ENCODE peak calls at places on chromosomes 4 and X, in seven cellular contexts. One of them, this sample, is unnamed.

GRCh38 chrX:15194136-15194535 is 75.7 kb downstream of the ASB9 start:
- DNase-seq in upper lobe of right lung: no peak
- DNase-seq in spleen: no peak
- DNase-seq in choroid plexus epithelial cell: no peak
- DNase-seq in cardiac muscle cell: no peak
- DNase-seq in A549: no peak
- DNase-seq in fibroblast of lung: peak
- DNase-seq in this sample: peak

GRCh38 chrX:102959471-102959870 is 22.4 kb downstream of the RAB40AL start:
- DNase-seq in choroid plexus epithelial cell: peak
- DNase-seq in upper lobe of right lung: no peak
- DNase-seq in cardiac muscle cell: no peak
- DNase-seq in fibroblast of lung: peak
- DNase-seq in A549: no peak
- DNase-seq in spleen: no peak
- DNase-seq in this sample: peak

GRCh38 chrX:49838374-49838773 is 9.3 kb downstream of the PAGE4 start:
- DNase-seq in upper lobe of right lung: no peak
- DNase-seq in cardiac muscle cell: peak
- DNase-seq in A549: peak
- DNase-seq in spleen: no peak
- DNase-seq in choroid plexus epithelial cell: peak
- DNase-seq in fibroblast of lung: peak
- DNase-seq in this sample: peak

GRCh38 chr4:148225639-148226038 is 216.6 kb downstream of the NR3C2 start:
- DNase-seq in cardiac muscle cell: no peak
- DNase-seq in A549: no peak
- DNase-seq in fibroblast of lung: no peak
- DNase-seq in upper lobe of right lung: no peak
- DNase-seq in spleen: no peak
- DNase-seq in choroid plexus epithelial cell: no peak
- DNase-seq in this sample: peak

GRCh38 chrX:63050225-63050624 is 300.9 kb downstream of the SPIN4 start:
- DNase-seq in fibroblast of lung: no peak
- DNase-seq in choroid plexus epithelial cell: peak
- DNase-seq in spleen: no peak
- DNase-seq in cardiac muscle cell: no peak
- DNase-seq in upper lobe of right lung: no peak
- DNase-seq in A549: peak
- DNase-seq in this sample: no peak

GRCh38 chr4:78612398-78613005 is 60.9 kb downstream of the ANXA3 start:
- DNase-seq in choroid plexus epithelial cell: peak
- DNase-seq in upper lobe of right lung: no peak
- DNase-seq in cardiac muscle cell: peak
- DNase-seq in spleen: no peak
- DNase-seq in fibroblast of lung: peak
- DNase-seq in A549: peak
- DNase-seq in this sample: peak

GRCh38 chr4:74023709-74024108 is 14.8 kb downstream of the CXCL3 start:
- DNase-seq in fibroblast of lung: no peak
- DNase-seq in upper lobe of right lung: no peak
- DNase-seq in spleen: no peak
- DNase-seq in cardiac muscle cell: no peak
- DNase-seq in A549: peak
- DNase-seq in choroid plexus epithelial cell: no peak
- DNase-seq in this sample: no peak

GRCh38 chr4:76546282-76547166 is 111.5 kb downstream of the SHROOM3 start:
- DNase-seq in upper lobe of right lung: no peak
- DNase-seq in A549: no peak
- DNase-seq in cardiac muscle cell: peak
- DNase-seq in spleen: no peak
- DNase-seq in fibroblast of lung: peak
- DNase-seq in choroid plexus epithelial cell: peak
- DNase-seq in this sample: peak

GRCh38 chr4:150906987-150907633 is 108.0 kb downstream of the LRBA start:
- DNase-seq in spleen: no peak
- DNase-seq in A549: peak
- DNase-seq in fibroblast of lung: peak
- DNase-seq in upper lobe of right lung: no peak
- DNase-seq in choroid plexus epithelial cell: peak
- DNase-seq in cardiac muscle cell: peak
- DNase-seq in this sample: peak

GRCh38 chrX:10288400-10288799 is 131.6 kb downstream of the CLCN4 start:
- DNase-seq in choroid plexus epithelial cell: peak
- DNase-seq in A549: peak
- DNase-seq in upper lobe of right lung: no peak
- DNase-seq in spleen: no peak
- DNase-seq in fibroblast of lung: peak
- DNase-seq in cardiac muscle cell: no peak
- DNase-seq in this sample: no peak
- H3K4me3 ChIP-seq in choroid plexus epithelial cell: no peak
- H3K4me3 ChIP-seq in A549: no peak
- H3K4me3 ChIP-seq in upper lobe of right lung: no peak
- H3K4me3 ChIP-seq in spleen: no peak
- H3K4me3 ChIP-seq in fibroblast of lung: no peak
- H3K4me3 ChIP-seq in cardiac muscle cell: no peak
- H3K4me3 ChIP-seq in this sample: no peak

DNA sequence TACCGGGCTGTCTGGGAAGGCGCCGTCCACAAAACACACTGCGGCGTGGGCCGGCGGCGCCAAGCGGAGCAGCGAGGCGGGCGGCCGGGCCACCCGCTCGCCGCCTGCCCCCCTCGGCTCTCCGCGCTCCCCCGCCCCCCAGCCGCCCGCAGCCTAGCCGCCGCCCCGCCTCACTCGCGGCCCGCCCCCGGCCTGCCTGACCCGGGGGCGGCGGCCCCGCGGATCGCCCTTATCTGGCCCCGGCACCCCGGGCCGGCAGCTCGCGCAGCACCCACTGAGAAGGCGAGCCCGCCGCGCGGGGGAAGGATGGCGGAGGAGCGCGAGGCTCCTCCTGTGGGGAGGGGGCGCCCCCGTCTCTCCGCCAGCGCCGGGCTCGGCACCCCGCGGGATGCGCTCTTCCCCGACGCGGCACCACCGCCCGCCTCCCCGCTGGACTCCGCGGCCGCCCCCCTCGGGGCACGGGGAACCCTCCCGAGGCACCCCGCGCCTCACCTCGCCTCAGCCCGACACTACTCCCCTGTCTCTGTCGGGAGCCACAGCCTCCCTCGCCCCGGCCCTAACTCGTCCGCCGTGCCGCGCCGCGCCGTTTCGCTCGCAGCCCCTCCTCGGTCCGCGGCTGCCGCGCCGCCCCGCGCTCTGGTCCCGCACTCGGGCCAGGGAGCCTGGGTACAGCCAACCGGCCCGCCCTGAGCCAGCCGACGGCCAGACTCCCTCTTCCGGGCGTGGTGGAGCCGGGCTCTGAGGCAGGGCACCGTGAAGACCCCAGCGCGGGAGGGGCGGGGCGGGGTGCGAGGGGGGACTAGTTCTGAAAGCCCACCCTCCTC is 564 bp downstream of the ATP11C start:
- DNase-seq in A549: peak
- DNase-seq in fibroblast of lung: peak
- DNase-seq in cardiac muscle cell: peak
- DNase-seq in upper lobe of right lung: peak
- DNase-seq in choroid plexus epithelial cell: peak
- DNase-seq in spleen: peak
- DNase-seq in this sample: no peak
- TF ChIP-seq CTCF in A549: no peak
- TF ChIP-seq CTCF in fibroblast of lung: no peak
- TF ChIP-seq CTCF in cardiac muscle cell: no peak
- TF ChIP-seq CTCF in upper lobe of right lung: no peak
- TF ChIP-seq CTCF in choroid plexus epithelial cell: no peak
- TF ChIP-seq CTCF in spleen: no peak
- TF ChIP-seq CTCF in this sample: no peak

GRCh38 chrX:68632491-68632890 is 15.0 kb upstream of the STARD8 start:
- DNase-seq in fibroblast of lung: no peak
- DNase-seq in spleen: no peak
- DNase-seq in cardiac muscle cell: no peak
- DNase-seq in upper lobe of right lung: no peak
- DNase-seq in choroid plexus epithelial cell: no peak
- DNase-seq in A549: no peak
- DNase-seq in this sample: no peak

GRCh38 chrX:68627986-68628385 is 19.5 kb upstream of the STARD8 start:
- DNase-seq in spleen: no peak
- DNase-seq in upper lobe of right lung: no peak
- DNase-seq in A549: no peak
- DNase-seq in cardiac muscle cell: no peak
- DNase-seq in fibroblast of lung: no peak
- DNase-seq in choroid plexus epithelial cell: no peak
- DNase-seq in this sample: no peak

GRCh38 chrX:68631331-68631730 is 16.1 kb upstream of the STARD8 start:
- DNase-seq in fibroblast of lung: peak
- DNase-seq in choroid plexus epithelial cell: no peak
- DNase-seq in A549: no peak
- DNase-seq in upper lobe of right lung: no peak
- DNase-seq in cardiac muscle cell: no peak
- DNase-seq in spleen: no peak
- DNase-seq in this sample: no peak

GRCh38 chrX:68634649-68635227 is 12.7 kb upstream of the STARD8 start:
- DNase-seq in upper lobe of right lung: no peak
- DNase-seq in cardiac muscle cell: no peak
- DNase-seq in spleen: no peak
- DNase-seq in fibroblast of lung: no peak
- DNase-seq in A549: no peak
- DNase-seq in choroid plexus epithelial cell: no peak
- DNase-seq in this sample: no peak

DNA sequence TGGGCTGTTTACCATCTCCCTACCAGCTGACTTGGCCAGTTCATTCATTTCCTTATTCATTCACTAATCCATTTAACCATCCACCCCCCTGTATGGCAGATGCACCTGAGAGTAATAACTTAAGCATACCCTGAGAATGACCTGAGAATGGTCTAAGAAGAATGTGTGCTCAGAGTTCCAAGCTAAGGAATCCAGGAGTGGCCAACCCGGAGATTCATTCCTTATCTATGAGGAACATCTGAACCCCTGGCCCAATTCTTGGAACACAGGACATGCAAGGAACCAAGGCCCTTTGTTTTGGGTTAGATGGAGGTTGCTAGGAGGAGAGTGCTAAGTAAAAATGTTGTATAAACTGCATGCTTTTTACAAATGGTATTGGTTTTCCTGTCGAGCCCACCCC is 13.5 kb upstream of the STARD8 start:
- DNase-seq in fibroblast of lung: no peak
- DNase-seq in A549: no peak
- DNase-seq in choroid plexus epithelial cell: no peak
- DNase-seq in cardiac muscle cell: no peak
- DNase-seq in spleen: no peak
- DNase-seq in upper lobe of right lung: no peak
- DNase-seq in this sample: no peak
- H3K4me3 ChIP-seq in fibroblast of lung: no peak
- H3K4me3 ChIP-seq in A549: no peak
- H3K4me3 ChIP-seq in choroid plexus epithelial cell: no peak
- H3K4me3 ChIP-seq in cardiac muscle cell: no peak
- H3K4me3 ChIP-seq in spleen: no peak
- H3K4me3 ChIP-seq in upper lobe of right lung: no peak
- H3K4me3 ChIP-seq in this sample: no peak

GRCh38 chrX:30483996-30484395 is 93.6 kb downstream of the TASL start:
- DNase-seq in upper lobe of right lung: no peak
- DNase-seq in fibroblast of lung: no peak
- DNase-seq in A549: no peak
- DNase-seq in spleen: no peak
- DNase-seq in cardiac muscle cell: no peak
- DNase-seq in choroid plexus epithelial cell: no peak
- DNase-seq in this sample: no peak

GRCh38 chrX:30493348-30493747 is 84.2 kb downstream of the TASL start:
- DNase-seq in spleen: no peak
- DNase-seq in choroid plexus epithelial cell: no peak
- DNase-seq in A549: no peak
- DNase-seq in upper lobe of right lung: no peak
- DNase-seq in cardiac muscle cell: no peak
- DNase-seq in fibroblast of lung: no peak
- DNase-seq in this sample: no peak

GRCh38 chrX:30488092-30488491 is 89.5 kb downstream of the TASL start:
- DNase-seq in cardiac muscle cell: peak
- DNase-seq in choroid plexus epithelial cell: peak
- DNase-seq in spleen: no peak
- DNase-seq in upper lobe of right lung: no peak
- DNase-seq in fibroblast of lung: peak
- DNase-seq in A549: peak
- DNase-seq in this sample: peak

GRCh38 chrX:30489323-30489722 is 88.2 kb downstream of the TASL start:
- DNase-seq in upper lobe of right lung: no peak
- DNase-seq in A549: peak
- DNase-seq in fibroblast of lung: no peak
- DNase-seq in cardiac muscle cell: no peak
- DNase-seq in spleen: no peak
- DNase-seq in choroid plexus epithelial cell: no peak
- DNase-seq in this sample: peak
- TF ChIP-seq CTCF in upper lobe of right lung: no peak
- TF ChIP-seq CTCF in A549: no peak
- TF ChIP-seq CTCF in fibroblast of lung: no peak
- TF ChIP-seq CTCF in cardiac muscle cell: no peak
- TF ChIP-seq CTCF in spleen: no peak
- TF ChIP-seq CTCF in choroid plexus epithelial cell: peak
- TF ChIP-seq CTCF in this sample: no peak